ENCODE peak calls at places on chromosomes 12 and 14, in seven cellular contexts. K, I, T, H, L, G and W are unnamed samples.

GRCh38 chr12:111993290-111994150 is 19.4 kb downstream of the TMEM116 start:
- DNase-seq in K (no peak), I (no peak), T (no peak), H (no peak), L (no peak), G (no peak), W (no peak)

GRCh38 chr12:24045816-24046257 is 96.4 kb upstream of the SOX5 start:
- DNase-seq in K (peak; percentile 50), I (no peak), T (no peak), H (no peak), L (no peak), G (no peak), W (no peak)

GRCh38 chr12:46914336-46914735 is 88.5 kb upstream of the SLC38A4 start:
- DNase-seq in K (no peak), I (no peak), T (no peak), H (no peak), L (no peak), G (no peak), W (no peak)

GRCh38 chr14:55073856-55074255 is 22.4 kb downstream of the MAPK1IP1L start:
- DNase-seq in K (no peak), I (no peak), T (no peak), H (no peak), L (no peak), G (no peak), W (no peak)

GRCh38 chr12:93151079-93151759 is 222.1 kb upstream of the EEA1 start:
- DNase-seq in K (no peak), I (no peak), T (no peak), H (no peak), L (no peak), G (no peak), W (no peak)

GRCh38 chr12:124646385-124647230 is 79.2 kb upstream of the NCOR2 start:
- DNase-seq in K (no peak), I (peak; percentile 35), T (no peak), H (no peak), L (no peak), G (peak; percentile 52), W (peak; percentile 87)

GRCh38 chr14:34843011-34843554 is 32.1 kb downstream of the BAZ1A start:
- DNase-seq in K (no peak), I (no peak), T (no peak), H (no peak), L (no peak), G (no peak), W (no peak)

GRCh38 chr12:53252349-53252916 is 15.7 kb upstream of the ESPL1 start:
- DNase-seq in K (no peak), I (peak; percentile 31), T (peak; percentile 33), H (no peak), L (no peak), G (peak; percentile 57), W (peak; percentile 73)

GRCh38 chr14:27392153-27392552 is 794.3 kb upstream of the NOVA1 start:
- DNase-seq in K (no peak), I (no peak), T (no peak), H (no peak), L (no peak), G (no peak), W (no peak)

GRCh38 chr12:121490401-121491257 is 90.2 kb downstream of the KDM2B start:
- DNase-seq in K (no peak), I (no peak), T (no peak), H (no peak), L (no peak), G (no peak), W (no peak)

GRCh38 chr12:103850429-103850828 is 9.4 kb upstream of the NT5DC3 start:
- DNase-seq in K (no peak), I (no peak), T (no peak), H (no peak), L (no peak), G (no peak), W (no peak)

GRCh38 chr12:92224685-92225331 is 79.2 kb upstream of the BTG1 start:
- DNase-seq in K (no peak), I (no peak), T (no peak), H (no peak), L (no peak), G (no peak), W (no peak)

GRCh38 chr12:57886590-57887363 is 40.2 kb upstream of the CTDSP2 start:
- DNase-seq in K (no peak), I (no peak), T (no peak), H (no peak), L (no peak), G (no peak), W (no peak)

GRCh38 chr12:15151141-15152091 is 69.8 kb downstream of the RERG start:
- DNase-seq in K (no peak), I (no peak), T (no peak), H (peak; percentile 6), L (no peak), G (no peak), W (no peak)

GRCh38 chr12:115227137-115227615 is 543.2 kb upstream of the TBX3 start:
- DNase-seq in K (no peak), I (peak; percentile 66), T (no peak), H (peak; percentile 60), L (peak; percentile 75), G (peak; percentile 90), W (no peak)

GRCh38 chr12:77104792-77105191 is 39.4 kb upstream of the E2F7 start:
- DNase-seq in K (no peak), I (no peak), T (no peak), H (peak; percentile 39), L (no peak), G (no peak), W (no peak)

GRCh38 chr12:50600364-50600763 is 95.6 kb downstream of the DIP2B start:
- DNase-seq in K (no peak), I (no peak), T (no peak), H (no peak), L (no peak), G (no peak), W (no peak)

GRCh38 chr12:50595667-50596066 is 90.9 kb downstream of the DIP2B start:
- DNase-seq in K (no peak), I (no peak), T (no peak), H (no peak), L (no peak), G (no peak), W (no peak)

GRCh38 chr12:50599366-50600095 is 94.7 kb downstream of the DIP2B start:
- DNase-seq in K (no peak), I (no peak), T (no peak), H (no peak), L (no peak), G (no peak), W (no peak)

GRCh38 chr12:50598321-50598862 is 93.6 kb downstream of the DIP2B start:
- DNase-seq in K (no peak), I (no peak), T (no peak), H (no peak), L (no peak), G (no peak), W (no peak)

DNA sequence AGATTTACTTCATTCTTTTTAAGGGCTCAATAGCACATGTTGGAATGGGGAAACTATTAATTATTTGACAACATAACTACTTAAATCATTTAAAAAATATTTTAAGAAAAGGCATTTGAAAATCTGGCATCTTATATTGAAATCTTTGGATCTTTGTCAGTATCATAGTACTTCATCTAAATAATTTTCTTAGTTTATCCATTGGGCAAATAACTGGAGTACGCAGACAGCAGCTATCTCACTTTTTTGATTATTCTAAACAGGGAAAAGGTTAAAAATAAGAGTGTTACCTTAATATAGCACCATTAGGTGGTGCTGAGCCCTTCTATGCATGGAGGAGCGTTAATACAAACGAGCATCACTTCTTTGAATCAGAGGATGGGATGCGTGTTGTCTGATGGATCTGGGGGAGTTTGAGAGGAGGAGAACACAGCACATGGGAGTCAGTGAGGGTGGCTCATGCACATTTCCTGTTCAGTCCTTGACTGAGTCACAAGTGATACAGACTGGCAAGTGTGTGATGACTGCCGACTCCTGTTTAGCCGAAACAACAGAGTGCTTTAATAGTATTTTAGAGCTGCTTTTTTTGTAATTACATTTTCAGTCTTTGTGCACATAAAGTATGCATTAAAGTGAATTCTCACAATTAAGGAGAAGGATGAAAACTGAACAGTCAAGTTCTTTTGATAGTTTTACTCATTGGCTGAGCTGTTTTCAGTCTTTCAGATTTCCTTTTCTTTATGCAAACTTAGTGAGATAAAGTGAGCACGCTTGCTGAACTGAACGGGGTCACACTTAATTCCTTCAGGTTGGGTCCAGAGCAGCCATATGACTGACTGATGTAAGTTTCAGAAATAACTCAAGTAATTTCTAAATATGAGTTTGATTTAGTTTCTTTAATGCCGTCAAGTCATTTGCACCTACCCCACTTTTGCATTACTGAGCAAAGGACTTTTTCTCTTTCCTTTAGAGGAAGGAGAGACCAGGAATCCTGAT is 92.7 kb downstream of the DIP2B start:
- DNase-seq in K (no peak), I (no peak), T (no peak), H (peak; percentile 71), L (peak; percentile 83), G (no peak), W (no peak)
- H3K27ac ChIP-seq in K (no peak overlapping the region), I (no peak overlapping the region), T (no peak overlapping the region), H (peak overlapping the region; percentile 30), L (peak overlapping the region; percentile 93), G (peak overlapping the region; percentile 17), W (no peak overlapping the region)

DNA sequence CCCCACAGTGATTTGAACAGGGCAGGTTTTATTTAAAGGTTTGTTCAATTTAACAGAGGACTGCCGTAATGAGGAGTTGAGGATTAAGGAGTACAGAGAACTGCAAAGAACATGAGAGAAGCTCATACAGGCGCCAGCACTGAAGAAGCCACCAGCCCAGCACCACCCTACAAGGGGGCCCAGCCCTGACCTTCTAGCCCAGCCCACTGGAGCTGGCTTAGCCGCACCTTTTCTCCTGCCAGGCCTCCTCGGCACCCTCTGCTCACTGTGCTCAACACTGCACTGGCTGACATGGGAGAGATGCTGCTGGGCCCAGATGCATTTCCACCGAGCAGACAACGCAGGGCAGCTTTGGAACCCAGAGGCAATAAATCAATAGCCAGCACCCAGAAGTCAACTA is 36.5 kb upstream of the SFSWAP start:
- DNase-seq in K (no peak), I (no peak), T (no peak), H (no peak), L (no peak), G (no peak), W (peak; percentile 17)
- TF ChIP-seq CTCF in K (no peak), I (no peak), T (no peak), H (peak; percentile 10), L (no peak), G (no peak), W (no peak)

GRCh38 chr12:113242018-113242418 is 20.8 kb downstream of the TPCN1 start:
- DNase-seq in K (peak; percentile 70), I (peak; percentile 45), T (peak; percentile 93), H (no peak), L (peak; percentile 74), G (peak; percentile 74), W (peak; percentile 86)
- H3K4me1 ChIP-seq in K (peaks cover 3% of the 10 kb centered on the region), I (peaks cover 95% of the 10 kb centered on the region), T (peaks cover 78% of the 10 kb centered on the region), H (peaks cover 32% of the 10 kb centered on the region), L (peaks cover 67% of the 10 kb centered on the region), G (peaks cover 92% of the 10 kb centered on the region), W (peaks cover 79% of the 10 kb centered on the region)

GRCh38 chr14:85315891-85316290 is 214.1 kb upstream of the FLRT2 start:
- DNase-seq in K (no peak), I (no peak), T (no peak), H (no peak), L (no peak), G (no peak), W (no peak)

GRCh38 chr14:85313801-85314207 is 216.1 kb upstream of the FLRT2 start:
- DNase-seq in K (no peak), I (no peak), T (no peak), H (no peak), L (no peak), G (no peak), W (no peak)

GRCh38 chr14:85315290-85315689 is 214.7 kb upstream of the FLRT2 start:
- DNase-seq in K (no peak), I (no peak), T (no peak), H (no peak), L (no peak), G (no peak), W (no peak)

GRCh38 chr14:85308531-85309300 is 221.2 kb upstream of the FLRT2 start:
- DNase-seq in K (no peak), I (no peak), T (no peak), H (no peak), L (no peak), G (no peak), W (no peak)

GRCh38 chr14:85310491-85311272 is 219.3 kb upstream of the FLRT2 start:
- DNase-seq in K (no peak), I (no peak), T (no peak), H (no peak), L (no peak), G (no peak), W (no peak)
- H3K27ac ChIP-seq in K (no peak overlapping the region), I (no peak overlapping the region), T (no peak overlapping the region), H (no peak overlapping the region), L (no peak overlapping the region), G (no peak overlapping the region), W (no peak overlapping the region)